ENCODE peak calls at places on chromosomes 13 and 19, in five cellular contexts. One of them, this sample, is unnamed.

GRCh38 chr19:58059003-58059671 is at the start of gene ZNF135:
- DNase-seq in IMR-90: peak
- DNase-seq in neuronal stem cell: peak
- DNase-seq in mesenchymal stem cell: peak
- DNase-seq in H1: peak
- DNase-seq in this sample: peak

GRCh38 chr13:76216729-76217128 is 580.6 kb downstream of the LMO7 start:
- DNase-seq in IMR-90: no peak
- DNase-seq in neuronal stem cell: no peak
- DNase-seq in mesenchymal stem cell: no peak
- DNase-seq in H1: no peak
- DNase-seq in this sample: peak

GRCh38 chr13:98206946-98207345 is 29.9 kb upstream of the RNF113B start:
- DNase-seq in IMR-90: peak
- DNase-seq in neuronal stem cell: no peak
- DNase-seq in mesenchymal stem cell: peak
- DNase-seq in H1: no peak
- DNase-seq in this sample: peak

GRCh38 chr19:11204943-11205349 is 7.6 kb upstream of the KANK2 start:
- DNase-seq in IMR-90: no peak
- DNase-seq in neuronal stem cell: no peak
- DNase-seq in mesenchymal stem cell: no peak
- DNase-seq in H1: no peak
- DNase-seq in this sample: no peak

GRCh38 chr13:42532561-42533335 is 41.2 kb upstream of the TNFSF11 start:
- DNase-seq in IMR-90: no peak
- DNase-seq in neuronal stem cell: no peak
- DNase-seq in mesenchymal stem cell: no peak
- DNase-seq in H1: no peak
- DNase-seq in this sample: no peak

GRCh38 chr13:26811636-26812035 is 51.0 kb upstream of the GPR12 start:
- DNase-seq in IMR-90: no peak
- DNase-seq in neuronal stem cell: no peak
- DNase-seq in mesenchymal stem cell: no peak
- DNase-seq in H1: no peak
- DNase-seq in this sample: no peak

GRCh38 chr13:62431852-62432251 is 1016.2 kb upstream of the PCDH20 start:
- DNase-seq in IMR-90: no peak
- DNase-seq in neuronal stem cell: no peak
- DNase-seq in mesenchymal stem cell: no peak
- DNase-seq in H1: no peak
- DNase-seq in this sample: no peak

GRCh38 chr19:3365447-3366103 is 808 bp upstream of the NFIC start:
- DNase-seq in IMR-90: peak
- DNase-seq in neuronal stem cell: no peak
- DNase-seq in mesenchymal stem cell: peak
- DNase-seq in H1: no peak
- DNase-seq in this sample: peak

GRCh38 chr19:53782698-53783097 is 41.4 kb downstream of the NLRP12 start:
- DNase-seq in IMR-90: no peak
- DNase-seq in neuronal stem cell: no peak
- DNase-seq in mesenchymal stem cell: no peak
- DNase-seq in H1: no peak
- DNase-seq in this sample: no peak

GRCh38 chr19:21751379-21751778 is 16.0 kb downstream of the ZNF100 start:
- DNase-seq in IMR-90: peak
- DNase-seq in neuronal stem cell: no peak
- DNase-seq in mesenchymal stem cell: peak
- DNase-seq in H1: no peak
- DNase-seq in this sample: peak

GRCh38 chr13:82657471-82657870 is 1224.8 kb downstream of the SLITRK1 start:
- DNase-seq in IMR-90: no peak
- DNase-seq in neuronal stem cell: no peak
- DNase-seq in mesenchymal stem cell: no peak
- DNase-seq in H1: no peak
- DNase-seq in this sample: no peak

GRCh38 chr19:33374406-33374703 is 846 bp downstream of the CEBPG start:
- DNase-seq in IMR-90: peak
- DNase-seq in neuronal stem cell: no peak
- DNase-seq in mesenchymal stem cell: peak
- DNase-seq in H1: no peak
- DNase-seq in this sample: peak

GRCh38 chr13:45082964-45083363 is 37.3 kb upstream of the GTF2F2 start:
- DNase-seq in IMR-90: peak
- DNase-seq in neuronal stem cell: no peak
- DNase-seq in mesenchymal stem cell: no peak
- DNase-seq in H1: no peak
- DNase-seq in this sample: no peak

GRCh38 chr13:42215578-42216421 is 56.2 kb upstream of the AKAP11 start:
- DNase-seq in IMR-90: peak
- DNase-seq in neuronal stem cell: peak
- DNase-seq in mesenchymal stem cell: peak
- DNase-seq in H1: no peak
- DNase-seq in this sample: no peak

GRCh38 chr13:32225494-32225931 is 89.7 kb downstream of the ZAR1L start:
- DNase-seq in IMR-90: peak
- DNase-seq in neuronal stem cell: no peak
- DNase-seq in mesenchymal stem cell: peak
- DNase-seq in H1: no peak
- DNase-seq in this sample: no peak

GRCh38 chr13:48595330-48596127 is 58.2 kb upstream of the CYSLTR2 start:
- DNase-seq in IMR-90: peak
- DNase-seq in neuronal stem cell: no peak
- DNase-seq in mesenchymal stem cell: peak
- DNase-seq in H1: no peak
- DNase-seq in this sample: peak

GRCh38 chr19:16419671-16420394 is 51.9 kb downstream of the EPS15L1 start:
- DNase-seq in IMR-90: no peak
- DNase-seq in neuronal stem cell: no peak
- DNase-seq in mesenchymal stem cell: peak
- DNase-seq in H1: no peak
- DNase-seq in this sample: no peak

GRCh38 chr13:102642475-102642874 is 45.7 kb downstream of the TPP2 start:
- DNase-seq in IMR-90: no peak
- DNase-seq in neuronal stem cell: no peak
- DNase-seq in mesenchymal stem cell: no peak
- DNase-seq in H1: no peak
- DNase-seq in this sample: no peak

GRCh38 chr19:39335168-39335567 is 675 bp downstream of the GMFG start:
- DNase-seq in IMR-90: no peak
- DNase-seq in neuronal stem cell: no peak
- DNase-seq in mesenchymal stem cell: no peak
- DNase-seq in H1: no peak
- DNase-seq in this sample: no peak
- H3K4me3 ChIP-seq in IMR-90: no peak
- H3K4me3 ChIP-seq in neuronal stem cell: no peak
- H3K4me3 ChIP-seq in mesenchymal stem cell: no peak
- H3K4me3 ChIP-seq in H1: no peak
- H3K4me3 ChIP-seq in this sample: no peak

DNA sequence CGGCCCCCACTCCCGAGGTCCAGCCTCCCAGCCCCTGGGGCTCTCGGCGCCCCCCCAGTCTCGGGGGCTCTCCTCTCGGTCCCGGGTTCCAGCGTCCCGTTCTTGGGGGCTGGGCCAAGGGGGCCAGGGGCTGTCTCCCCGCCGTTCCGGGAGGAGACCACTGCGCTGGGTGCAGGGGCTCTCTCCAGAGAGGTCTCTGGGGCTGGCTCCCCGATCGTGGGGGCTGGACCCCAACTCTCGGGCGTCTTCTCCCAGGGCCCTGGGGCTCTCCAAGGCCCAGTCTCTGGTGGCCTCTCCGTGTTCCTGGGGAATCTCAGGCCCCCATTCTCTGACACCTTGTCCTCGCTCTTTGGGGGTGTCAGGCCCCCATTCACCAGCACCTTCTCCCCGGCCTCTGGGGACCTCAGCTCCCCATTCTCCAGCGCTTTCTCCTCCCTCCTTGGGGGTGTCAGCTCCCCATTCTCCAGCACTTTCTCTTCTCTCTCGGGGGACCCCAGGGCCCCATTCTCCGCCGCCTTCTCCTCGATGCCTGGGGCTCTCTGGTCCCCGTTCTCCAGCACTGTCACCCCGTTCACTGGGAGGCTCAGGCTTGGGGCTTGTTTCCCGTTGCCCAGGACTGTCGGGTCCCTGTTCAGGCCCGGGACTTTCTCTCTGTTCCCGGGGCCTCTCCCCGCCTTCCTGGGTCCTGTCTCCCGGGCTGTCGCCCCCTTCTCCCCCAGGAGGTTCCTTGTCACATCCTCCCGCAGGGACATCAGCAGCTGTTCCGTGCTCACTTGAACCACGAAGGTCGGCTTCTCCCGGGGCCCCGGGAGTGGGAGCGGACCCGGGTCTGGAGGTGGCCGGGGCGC is 13.7 kb downstream of the LMTK3 start:
- DNase-seq in IMR-90: no peak
- DNase-seq in neuronal stem cell: no peak
- DNase-seq in mesenchymal stem cell: no peak
- DNase-seq in H1: no peak
- DNase-seq in this sample: no peak
- H3K9ac ChIP-seq in IMR-90: no peak
- H3K9ac ChIP-seq in neuronal stem cell: no peak
- H3K9ac ChIP-seq in mesenchymal stem cell: no peak
- H3K9ac ChIP-seq in H1: no peak
- H3K9ac ChIP-seq in this sample: no peak

DNA sequence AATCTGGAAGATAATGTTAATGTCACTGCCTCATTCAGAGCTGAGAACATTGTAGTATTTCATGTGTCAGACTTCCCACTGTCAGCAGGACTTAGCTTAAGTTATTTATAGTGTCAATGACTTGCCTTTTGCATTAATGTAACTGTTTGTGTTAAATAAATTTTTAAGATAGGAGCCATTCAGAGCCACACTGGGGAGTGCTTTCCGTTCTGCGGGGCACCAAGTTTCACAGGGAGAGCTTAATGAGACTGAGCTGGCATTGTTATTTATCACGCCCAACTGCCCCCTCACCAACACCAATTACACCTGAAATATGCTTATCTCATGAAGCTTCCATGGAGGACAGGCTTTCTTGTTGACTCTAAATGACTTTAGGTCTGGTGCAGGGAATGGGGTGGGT is 226.9 kb upstream of the UBL3 start:
- DNase-seq in IMR-90: no peak
- DNase-seq in neuronal stem cell: no peak
- DNase-seq in mesenchymal stem cell: no peak
- DNase-seq in H1: no peak
- DNase-seq in this sample: no peak
- H4K91ac ChIP-seq in IMR-90: no peak
- H4K91ac ChIP-seq in neuronal stem cell: no peak
- H4K91ac ChIP-seq in mesenchymal stem cell: no peak
- H4K91ac ChIP-seq in H1: no peak
- H4K91ac ChIP-seq in this sample: no peak

GRCh38 chr13:79492313-79492798 is 11.4 kb downstream of the NDFIP2 start:
- DNase-seq in IMR-90: peak
- DNase-seq in neuronal stem cell: no peak
- DNase-seq in mesenchymal stem cell: peak
- DNase-seq in H1: no peak
- DNase-seq in this sample: peak

GRCh38 chr13:79490326-79490725 is 9.4 kb downstream of the NDFIP2 start:
- DNase-seq in IMR-90: no peak
- DNase-seq in neuronal stem cell: no peak
- DNase-seq in mesenchymal stem cell: no peak
- DNase-seq in H1: no peak
- DNase-seq in this sample: no peak

GRCh38 chr13:79491715-79492114 is 10.8 kb downstream of the NDFIP2 start:
- DNase-seq in IMR-90: peak
- DNase-seq in neuronal stem cell: no peak
- DNase-seq in mesenchymal stem cell: peak
- DNase-seq in H1: no peak
- DNase-seq in this sample: peak

GRCh38 chr13:79490846-79491245 is 9.9 kb downstream of the NDFIP2 start:
- DNase-seq in IMR-90: no peak
- DNase-seq in neuronal stem cell: no peak
- DNase-seq in mesenchymal stem cell: no peak
- DNase-seq in H1: no peak
- DNase-seq in this sample: no peak

GRCh38 chr13:79492918-79493594 is 12.1 kb downstream of the NDFIP2 start:
- DNase-seq in IMR-90: no peak
- DNase-seq in neuronal stem cell: no peak
- DNase-seq in mesenchymal stem cell: no peak
- DNase-seq in H1: no peak
- DNase-seq in this sample: no peak
- H3K4me3 ChIP-seq in IMR-90: no peak
- H3K4me3 ChIP-seq in neuronal stem cell: no peak
- H3K4me3 ChIP-seq in mesenchymal stem cell: no peak
- H3K4me3 ChIP-seq in H1: no peak
- H3K4me3 ChIP-seq in this sample: no peak

GRCh38 chr13:40113644-40114304 is 458.3 kb downstream of the COG6 start:
- DNase-seq in IMR-90: no peak
- DNase-seq in neuronal stem cell: no peak
- DNase-seq in mesenchymal stem cell: peak
- DNase-seq in H1: no peak
- DNase-seq in this sample: no peak

GRCh38 chr13:40114305-40114896 is 458.9 kb downstream of the COG6 start:
- DNase-seq in IMR-90: no peak
- DNase-seq in neuronal stem cell: no peak
- DNase-seq in mesenchymal stem cell: no peak
- DNase-seq in H1: no peak
- DNase-seq in this sample: no peak

GRCh38 chr13:40118337-40118736 is 462.9 kb downstream of the COG6 start:
- DNase-seq in IMR-90: no peak
- DNase-seq in neuronal stem cell: no peak
- DNase-seq in mesenchymal stem cell: no peak
- DNase-seq in H1: no peak
- DNase-seq in this sample: no peak

GRCh38 chr13:40116008-40116407 is 460.5 kb downstream of the COG6 start:
- DNase-seq in IMR-90: peak
- DNase-seq in neuronal stem cell: no peak
- DNase-seq in mesenchymal stem cell: peak
- DNase-seq in H1: no peak
- DNase-seq in this sample: peak

GRCh38 chr13:40115456-40115855 is 460.0 kb downstream of the COG6 start:
- DNase-seq in IMR-90: no peak
- DNase-seq in neuronal stem cell: no peak
- DNase-seq in mesenchymal stem cell: no peak
- DNase-seq in H1: no peak
- DNase-seq in this sample: no peak
- H3K9ac ChIP-seq in IMR-90: no peak
- H3K9ac ChIP-seq in neuronal stem cell: no peak
- H3K9ac ChIP-seq in mesenchymal stem cell: peak
- H3K9ac ChIP-seq in H1: no peak
- H3K9ac ChIP-seq in this sample: no peak

DNA sequence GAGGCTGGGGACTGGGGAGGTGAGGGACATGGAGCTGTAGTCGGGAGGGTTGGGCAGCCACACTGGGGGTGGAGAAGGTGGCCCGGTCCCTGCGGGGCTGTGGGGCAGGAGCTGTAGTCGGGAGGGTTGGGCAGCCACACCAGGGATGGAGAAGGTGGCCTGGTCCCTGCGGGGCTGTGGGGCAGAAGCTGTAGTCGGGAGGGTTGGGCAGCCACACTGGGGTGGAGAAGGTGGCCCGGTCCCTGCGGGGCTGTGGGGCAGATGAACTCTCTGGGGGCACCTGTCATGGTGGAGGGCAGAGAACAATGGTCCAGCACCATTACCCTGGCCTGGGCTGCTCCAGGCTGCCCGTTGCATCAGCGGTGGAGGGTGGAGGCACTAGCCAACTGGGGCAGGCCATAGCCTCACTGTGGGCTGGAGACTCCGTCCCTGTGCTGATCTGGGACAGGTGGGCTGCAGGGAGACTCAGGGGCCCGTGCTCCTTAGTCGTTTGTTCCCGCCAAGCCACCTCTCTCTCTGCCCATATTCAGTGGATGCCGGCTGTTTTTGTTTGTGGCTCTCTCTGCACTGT is 51.4 kb downstream of the ATP11A start:
- DNase-seq in IMR-90: no peak
- DNase-seq in neuronal stem cell: no peak
- DNase-seq in mesenchymal stem cell: no peak
- DNase-seq in H1: no peak
- DNase-seq in this sample: no peak
- H4K91ac ChIP-seq in IMR-90: peak
- H4K91ac ChIP-seq in neuronal stem cell: no peak
- H4K91ac ChIP-seq in mesenchymal stem cell: peak
- H4K91ac ChIP-seq in H1: peak
- H4K91ac ChIP-seq in this sample: peak